ENCODE peak calls at places on chromosomes 3 and 15, in four cellular contexts. H is HFF-Myc, L is heart left ventricle, S is tibial nerve. F is an unnamed sample.

GRCh38 chr3:58999134-58999778 is 50.6 kb downstream of the CFAP20DC start:
- DNase-seq in H (no peak), L (no peak), S (no peak), F (no peak)

GRCh38 chr15:66124626-66125025 is 128.9 kb downstream of the MEGF11 start:
- DNase-seq in H (no peak), L (no peak), S (no peak), F (no peak)

GRCh38 chr3:109336272-109336957 is 931 bp downstream of the DPPA4 start:
- DNase-seq in H (no peak), L (peak; percentile 35), S (no peak), F (no peak)

GRCh38 chr15:40242216-40242599 is 3.3 kb downstream of the PAK6 start:
- DNase-seq in H (no peak), L (no peak), S (no peak), F (no peak)

GRCh38 chr3:16476636-16477035 is 36.9 kb downstream of the RFTN1 start:
- DNase-seq in H (peak; percentile 60), L (no peak), S (no peak), F (no peak)

GRCh38 chr3:66037330-66037985 is 1.3 kb downstream of the MAGI1 start:
- DNase-seq in H (no peak), L (peak; percentile 70), S (no peak), F (peak; percentile 28)

GRCh38 chr3:85161544-85161943 is 202.8 kb downstream of the CADM2 start:
- DNase-seq in H (no peak), L (no peak), S (no peak), F (no peak)

GRCh38 chr15:41487802-41488201 is 5.9 kb upstream of the ITPKA start:
- DNase-seq in H (no peak), L (no peak), S (no peak), F (no peak)

GRCh38 chr3:53162672-53163458 is 1.9 kb downstream of the PRKCD start:
- DNase-seq in H (no peak), L (no peak), S (no peak), F (no peak)

DNA sequence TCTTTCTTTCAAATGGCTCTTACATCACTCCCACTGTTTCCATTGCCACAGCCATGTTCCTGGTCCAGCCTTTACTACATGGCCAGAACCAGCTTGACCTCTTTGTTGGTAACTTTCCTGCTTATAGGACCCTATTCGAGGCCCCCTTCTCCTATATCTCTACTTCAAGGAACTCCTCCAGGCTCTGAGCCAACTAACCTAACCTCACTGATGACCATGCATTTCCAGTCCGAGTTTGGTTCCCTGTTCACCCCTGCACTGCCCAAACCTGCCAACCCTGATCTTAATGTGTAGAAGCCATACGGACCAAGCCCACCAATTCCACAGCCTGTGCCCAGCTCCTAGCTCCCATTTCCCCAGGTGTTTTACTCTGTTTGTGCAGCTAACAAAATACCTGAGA is 38.4 kb upstream of the TIPARP start:
- DNase-seq in H (no peak), L (no peak), S (no peak), F (no peak)
- H3K4me3 ChIP-seq in H (no peak overlapping the region), L (no peak overlapping the region), S (no peak overlapping the region), F (no peak overlapping the region)

DNA sequence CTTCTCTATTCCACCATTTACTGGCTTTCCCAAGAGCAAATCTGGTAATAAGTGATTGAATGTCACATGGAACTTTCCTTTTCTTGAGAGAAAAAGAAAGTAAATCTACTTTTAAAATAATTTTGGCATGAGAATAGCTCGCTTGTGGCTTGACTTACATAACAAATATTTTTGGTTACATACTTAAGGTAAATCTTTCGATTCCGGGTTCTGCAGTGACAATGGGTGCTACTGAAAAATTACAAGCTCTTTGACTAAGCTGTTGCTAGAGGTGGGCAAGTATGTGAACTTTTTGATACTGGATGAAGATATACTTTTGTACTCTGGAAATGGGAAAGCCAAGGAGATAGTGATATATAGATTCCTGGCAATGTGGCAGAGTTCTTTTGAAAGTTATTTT is 51.9 kb upstream of the OTOL1 start:
- DNase-seq in H (no peak), L (no peak), S (no peak), F (no peak)
- TF ChIP-seq CTCF in H (no peak), L (no peak), S (no peak), F (no peak)

GRCh38 chr15:25251700-25252390 is 187.0 kb downstream of the UBE3A start:
- DNase-seq in H (no peak), L (peak; percentile 18), S (no peak), F (peak; percentile 7)
- H3K4me3 ChIP-seq in H (no peak overlapping the region), L (no peak overlapping the region), S (no peak overlapping the region), F (no peak overlapping the region)

DNA sequence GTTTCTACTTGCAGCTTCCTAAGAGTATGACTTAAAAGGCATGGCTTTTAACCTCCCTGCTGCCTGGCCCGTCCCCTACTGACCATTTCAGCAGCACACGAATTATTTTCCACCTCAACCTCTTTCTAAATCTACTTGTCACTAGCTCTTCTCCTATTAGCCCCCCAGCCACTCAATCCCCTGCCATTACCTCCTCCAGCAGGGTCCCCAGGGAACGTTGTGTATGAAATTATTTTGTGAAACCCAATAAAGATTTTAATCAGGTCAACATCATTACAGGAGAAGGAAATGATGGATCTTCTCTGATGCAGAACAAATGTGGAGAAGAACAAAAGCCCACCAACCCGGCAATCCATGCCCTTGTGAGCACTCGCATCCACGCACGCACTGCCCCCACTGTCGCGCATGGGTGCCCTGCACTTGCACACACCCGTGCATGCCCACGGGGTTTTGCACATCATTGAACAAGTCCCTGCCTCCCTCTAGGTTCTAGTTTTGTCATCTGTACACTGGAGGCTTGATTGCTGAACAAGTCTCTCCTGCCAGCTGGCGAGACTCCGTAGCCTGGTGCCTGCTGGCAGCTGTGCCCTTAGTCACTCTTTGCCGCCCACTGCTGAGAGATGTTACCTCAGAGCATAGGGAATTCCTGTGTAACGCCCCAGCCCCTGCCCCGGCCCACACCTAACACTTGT is 51.6 kb downstream of the LINGO1 start:
- DNase-seq in H (no peak), L (peak; percentile 73), S (no peak), F (no peak)
- TF ChIP-seq CTCF in H (no peak), L (no peak), S (no peak), F (no peak)

GRCh38 chr3:126654571-126655393 is at the start of gene TXNRD3:
- DNase-seq in H (no peak), L (peak; percentile 84), S (peak; percentile 68), F (peak; percentile 84)
- H3K4me3 ChIP-seq in H (peak within 1 kb of the TSS; percentile 44), L (peak within 1 kb of the TSS; percentile 62), S (peak within 1 kb of the TSS; percentile 65), F (peak within 1 kb of the TSS; percentile 87)

GRCh38 chr15:70096975-70097336 is 761 bp downstream of the TLE3 start:
- DNase-seq in H (no peak), L (no peak), S (no peak), F (no peak)

GRCh38 chr15:70095387-70096214 is 2.1 kb downstream of the TLE3 start:
- DNase-seq in H (no peak), L (peak; percentile 37), S (no peak), F (peak; percentile 71)

GRCh38 chr15:70097337-70098169 is at the start of gene TLE3:
- DNase-seq in H (peak; percentile 92), L (peak; percentile 99), S (peak; percentile 99), F (peak; percentile 99)

GRCh38 chr15:70094690-70095311 is 2.9 kb downstream of the TLE3 start:
- DNase-seq in H (no peak), L (no peak), S (no peak), F (no peak)

GRCh38 chr15:70096215-70096974 is 1.3 kb downstream of the TLE3 start:
- DNase-seq in H (no peak), L (no peak), S (peak; percentile 33), F (peak; percentile 51)
- TF ChIP-seq CTCF in H (no peak), L (no peak), S (no peak), F (no peak)

GRCh38 chr3:40615110-40615915 is 90.6 kb downstream of the ZNF621 start:
- DNase-seq in H (no peak), L (no peak), S (no peak), F (no peak)
- H3K4me3 ChIP-seq in H (no peak overlapping the region), L (peak overlapping the region; percentile 11), S (no peak overlapping the region), F (no peak overlapping the region)

DNA sequence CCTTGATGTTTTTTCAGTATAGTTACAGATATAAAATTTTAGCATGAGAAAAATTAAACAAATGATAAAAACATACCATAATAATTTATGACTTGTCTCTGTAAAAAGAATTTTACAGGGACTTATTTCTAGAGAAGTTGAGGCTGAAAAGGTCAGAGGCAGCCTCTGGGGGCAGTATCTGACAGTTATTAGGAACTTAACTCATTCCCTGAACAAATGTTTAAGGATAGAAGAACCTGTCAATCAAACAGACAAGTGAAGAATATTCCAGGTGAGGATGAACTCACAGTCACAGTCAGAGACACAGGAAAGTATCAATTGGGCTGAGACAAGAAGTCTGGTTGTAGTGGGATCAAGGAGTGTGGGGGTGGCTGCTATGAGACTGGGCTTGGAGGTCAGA is 7.3 kb downstream of the MYLK start:
- DNase-seq in H (no peak), L (no peak), S (no peak), F (no peak)
- TF ChIP-seq CTCF in H (peak; percentile 21), L (no peak), S (no peak), F (no peak)

DNA sequence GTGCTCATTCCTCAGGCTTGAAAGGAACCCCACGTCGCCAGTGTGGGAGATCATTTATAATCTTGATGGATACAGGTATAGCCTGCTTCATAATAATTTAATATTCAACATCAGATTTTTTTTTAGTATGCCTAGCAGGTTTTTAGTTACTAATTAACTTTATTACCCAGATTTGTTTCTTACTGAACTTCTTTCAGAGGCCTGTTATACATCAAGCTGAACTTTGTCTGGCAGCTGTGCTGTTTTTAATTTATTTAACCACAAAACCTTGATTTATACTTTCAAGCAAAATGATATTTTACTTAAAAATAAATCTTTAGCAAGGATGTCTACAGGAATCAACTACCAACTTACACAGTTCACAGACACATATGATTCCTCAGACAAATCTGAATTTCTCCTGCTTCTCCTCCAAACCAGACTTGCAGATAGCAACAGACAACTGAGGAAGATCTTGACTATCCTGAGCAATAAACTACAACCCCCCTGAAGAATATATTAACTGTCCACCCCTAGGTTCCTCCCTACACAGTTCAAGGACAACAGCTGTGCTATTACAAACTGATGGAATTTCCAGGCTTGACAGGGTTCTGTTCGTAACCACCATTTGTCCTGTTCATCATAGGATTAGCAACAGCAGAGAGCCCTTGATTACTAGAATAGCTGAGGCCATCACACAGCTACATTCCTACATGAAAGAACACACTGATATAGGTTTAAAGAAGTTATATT is 599 bp downstream of the MAP4 start:
- DNase-seq in H (no peak), L (no peak), S (no peak), F (no peak)
- H3K4me3 ChIP-seq in H (no peak overlapping the region), L (peak overlapping the region; percentile 40), S (no peak overlapping the region), F (peak overlapping the region; percentile 65)

DNA sequence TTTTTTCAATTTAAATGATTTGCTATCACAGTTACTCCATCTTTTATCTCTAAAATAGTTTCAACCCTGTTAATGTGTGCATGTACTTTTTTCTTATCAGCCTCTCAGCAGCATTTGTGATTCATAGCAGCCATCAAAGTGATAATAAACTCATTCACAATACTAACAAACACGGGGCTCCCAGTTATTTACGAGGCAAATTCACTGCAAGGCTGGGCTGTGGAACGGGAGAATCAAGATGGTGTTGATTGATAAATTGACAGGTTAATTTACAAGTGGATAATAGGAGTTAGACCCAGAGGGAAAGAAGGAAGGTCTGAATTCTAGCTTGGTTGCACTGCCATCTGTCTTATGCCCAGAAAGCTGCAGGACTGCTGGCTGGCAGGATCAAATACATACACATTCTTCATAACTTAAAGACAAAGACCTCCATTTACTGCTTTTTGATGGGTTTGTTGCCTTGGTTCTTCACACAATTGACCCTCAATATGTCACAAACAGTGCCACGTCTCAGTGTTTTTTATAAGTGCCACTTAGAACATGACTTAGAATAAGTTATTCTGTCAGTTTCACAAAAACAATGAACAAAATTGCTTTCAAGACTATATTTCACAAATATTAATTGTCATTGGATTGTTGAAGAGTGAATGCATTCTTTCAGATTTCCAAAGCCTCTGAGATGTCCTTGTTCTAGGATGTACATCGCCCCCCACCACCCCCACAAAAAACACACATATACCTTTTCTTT is 562.8 kb downstream of the NR2F2 start:
- DNase-seq in H (no peak), L (no peak), S (no peak), F (no peak)
- TF ChIP-seq CTCF in H (no peak), L (no peak), S (peak; percentile 80), F (peak; percentile 43)

F was measured in psoas muscle.